ENCODE peak calls at places on chromosomes 6 and 20, in ten cellular contexts. I, K, X, L, J, M, C, T, V and S are unnamed samples.

GRCh38 chr6:46056906-46057529 is 41.4 kb upstream of the CLIC5 start:
- DNase-seq in I (no peak), K (no peak), X (peak), L (no peak), J (no peak), M (no peak), C (no peak), T (no peak), V (no peak), S (no peak)

GRCh38 chr20:32567384-32568178 is 17.6 kb downstream of the NOL4L start:
- DNase-seq in I (no peak), K (peak), X (no peak), L (no peak), J (no peak), M (no peak), C (no peak), T (no peak), V (no peak), S (no peak)

GRCh38 chr20:11473971-11474370 is 443.7 kb upstream of the BTBD3 start:
- DNase-seq in I (no peak), K (no peak), X (no peak), L (no peak), J (no peak), M (no peak), C (no peak), T (no peak), V (no peak), S (no peak)

GRCh38 chr20:14700641-14700965 is 363.2 kb upstream of the FLRT3 start:
- DNase-seq in I (no peak), K (no peak), X (peak), L (no peak), J (no peak), M (peak), C (no peak), T (peak), V (no peak), S (no peak)

GRCh38 chr6:139881728-139882211 is 507.3 kb upstream of the CITED2 start:
- DNase-seq in I (no peak), K (peak), X (peak), L (no peak), J (no peak), M (no peak), C (peak), T (peak), V (no peak), S (no peak)

GRCh38 chr6:36025932-36026327 is 1.5 kb upstream of the SLC26A8 start:
- DNase-seq in I (no peak), K (no peak), X (peak), L (no peak), J (no peak), M (no peak), C (no peak), T (no peak), V (no peak), S (no peak)

GRCh38 chr6:111730835-111731234 is 125.2 kb upstream of the TRAF3IP2 start:
- DNase-seq in I (no peak), K (no peak), X (peak), L (no peak), J (no peak), M (peak), C (no peak), T (no peak), V (no peak), S (peak)

GRCh38 chr6:105677671-105678475 is 275.0 kb upstream of the PREP start:
- DNase-seq in I (no peak), K (no peak), X (no peak), L (peak), J (no peak), M (no peak), C (no peak), T (no peak), V (no peak), S (no peak)

GRCh38 chr6:121867095-121867494 is 431.6 kb downstream of the GJA1 start:
- DNase-seq in I (no peak), K (peak), X (no peak), L (no peak), J (no peak), M (no peak), C (no peak), T (no peak), V (no peak), S (no peak)

GRCh38 chr6:104941694-104942177 is 15.2 kb upstream of the LIN28B start:
- DNase-seq in I (no peak), K (no peak), X (no peak), L (no peak), J (no peak), M (no peak), C (no peak), T (no peak), V (no peak), S (no peak)

GRCh38 chr6:25869840-25870239 is 4.2 kb downstream of the SLC17A3 start:
- DNase-seq in I (no peak), K (no peak), X (no peak), L (no peak), J (no peak), M (no peak), C (no peak), T (no peak), V (no peak), S (no peak)

GRCh38 chr6:163790296-163790840 is 375.9 kb downstream of the QKI start:
- DNase-seq in I (peak), K (no peak), X (peak), L (no peak), J (no peak), M (no peak), C (no peak), T (no peak), V (no peak), S (no peak)

GRCh38 chr6:15372932-15373331 is 127.1 kb downstream of the JARID2 start:
- DNase-seq in I (no peak), K (no peak), X (no peak), L (no peak), J (no peak), M (no peak), C (no peak), T (no peak), V (no peak), S (no peak)

GRCh38 chr6:71457883-71458282 is 169.3 kb downstream of the OGFRL1 start:
- DNase-seq in I (no peak), K (no peak), X (no peak), L (no peak), J (no peak), M (no peak), C (peak), T (no peak), V (no peak), S (no peak)

GRCh38 chr6:116258520-116258919 is 4.6 kb upstream of the TSPYL4 start:
- DNase-seq in I (no peak), K (no peak), X (no peak), L (no peak), J (no peak), M (no peak), C (no peak), T (no peak), V (no peak), S (no peak)

GRCh38 chr20:59596690-59597089 is 7.7 kb upstream of the PHACTR3 start:
- DNase-seq in I (no peak), K (peak), X (no peak), L (no peak), J (no peak), M (no peak), C (no peak), T (no peak), V (no peak), S (no peak)

GRCh38 chr6:27720607-27721580 is 191.3 kb downstream of the OR2B2 start:
- DNase-seq in I (peak), K (no peak), X (peak), L (no peak), J (no peak), M (no peak), C (no peak), T (peak), V (no peak), S (no peak)

GRCh38 chr6:125781307-125781868 is 9.4 kb upstream of the NCOA7 start:
- DNase-seq in I (no peak), K (peak), X (no peak), L (no peak), J (no peak), M (no peak), C (no peak), T (peak), V (no peak), S (no peak)

GRCh38 chr6:1607557-1608221 is 2.0 kb upstream of the FOXC1 start:
- DNase-seq in I (no peak), K (peak), X (no peak), L (no peak), J (no peak), M (no peak), C (no peak), T (no peak), V (no peak), S (peak)

GRCh38 chr6:141513830-141514229 is 618.9 kb upstream of the GJE1 start:
- DNase-seq in I (no peak), K (no peak), X (peak), L (no peak), J (no peak), M (no peak), C (no peak), T (no peak), V (no peak), S (no peak)

GRCh38 chr20:44961868-44962267 is 1.7 kb upstream of the TOMM34 start:
- DNase-seq in I (no peak), K (no peak), X (no peak), L (no peak), J (no peak), M (no peak), C (no peak), T (no peak), V (no peak), S (no peak)

GRCh38 chr6:159098636-159099106 is 53.9 kb upstream of the TAGAP start:
- DNase-seq in I (no peak), K (no peak), X (no peak), L (no peak), J (no peak), M (no peak), C (no peak), T (no peak), V (peak), S (no peak)

GRCh38 chr6:53765270-53765669 is 29.5 kb upstream of the LRRC1 start:
- DNase-seq in I (no peak), K (no peak), X (no peak), L (no peak), J (no peak), M (no peak), C (no peak), T (peak), V (no peak), S (no peak)

GRCh38 chr6:160221423-160221822 is 37.2 kb downstream of the SLC22A2 start:
- DNase-seq in I (no peak), K (no peak), X (peak), L (no peak), J (no peak), M (no peak), C (peak), T (peak), V (no peak), S (no peak)

GRCh38 chr20:45114465-45115385 is at the start of gene WFDC5:
- DNase-seq in I (no peak), K (no peak), X (no peak), L (no peak), J (no peak), M (no peak), C (no peak), T (no peak), V (no peak), S (no peak)

GRCh38 chr6:37761872-37762271 is 57.7 kb upstream of the ZFAND3 start:
- DNase-seq in I (no peak), K (no peak), X (no peak), L (no peak), J (no peak), M (no peak), C (peak), T (no peak), V (no peak), S (no peak)

GRCh38 chr6:76684881-76685280 is 612.4 kb upstream of the IMPG1 start:
- DNase-seq in I (no peak), K (peak), X (peak), L (no peak), J (no peak), M (no peak), C (peak), T (no peak), V (no peak), S (no peak)

GRCh38 chr20:45341939-45342862 is 6.0 kb downstream of the SDC4 start:
- DNase-seq in I (no peak), K (peak), X (peak), L (no peak), J (peak), M (peak), C (peak), T (no peak), V (no peak), S (peak)

GRCh38 chr20:57326667-57327455 is 2.7 kb upstream of the SPO11 start:
- DNase-seq in I (no peak), K (peak), X (no peak), L (no peak), J (no peak), M (peak), C (peak), T (peak), V (no peak), S (no peak)